ENCODE peak calls at places on chromosomes 6 and 20, in nine cellular contexts. N is NCI-H460; O is stimulated activated CD4-positive, alpha-beta T cell treated with anti-CD3 and anti-CD28 coated beads, TNF-alpha, amount 100 ng/mL, for 24 hours; Q is effector CD4-positive, alpha-beta T cell; V is NCI-H446; P is ovary; G is left ventricle myocardium inferior; L is naive thymus-derived CD8-positive, alpha-beta T cell; B is NCI-H748 treated with DMSO at 0.1 percent for 48 hours. S is an unnamed sample.

GRCh38 chr20:63698739-63699465 is 2.5 kb downstream of the TNFRSF6B start:
- DNase-seq in O (peak), G (no peak), Q (no peak), N (no peak), P (peak), V (no peak), B (no peak), L (no peak), S (no peak)

GRCh38 chr6:136037885-136038460 is 186.5 kb downstream of the PDE7B start:
- DNase-seq in G (peak), O (no peak), Q (no peak), B (no peak), L (no peak), N (no peak), V (no peak), P (peak), S (no peak)

GRCh38 chr6:24949020-24949569 is 13.3 kb upstream of the RIPOR2 start:
- DNase-seq in P (no peak), V (no peak), G (no peak), B (no peak), L (peak), N (no peak), O (no peak), Q (no peak), S (no peak)

GRCh38 chr20:46590453-46590852 is 40.0 kb upstream of the OCSTAMP start:
- DNase-seq in Q (no peak), G (no peak), P (no peak), L (no peak), B (no peak), N (no peak), O (no peak), V (no peak), S (no peak)

GRCh38 chr20:53738039-53738944 is 144.7 kb upstream of the ZNF217 start:
- DNase-seq in G (peak), Q (no peak), O (no peak), L (no peak), N (peak), B (no peak), P (peak), V (no peak), S (peak)

GRCh38 chr20:62946918-62947317 is 5.6 kb upstream of the SLC17A9 start:
- DNase-seq in Q (no peak), B (no peak), O (no peak), V (no peak), P (no peak), L (no peak), N (no peak), G (peak), S (no peak)

GRCh38 chr6:133551847-133552331 is 310.7 kb downstream of the EYA4 start:
- DNase-seq in G (peak), B (no peak), L (no peak), P (peak), Q (no peak), N (no peak), O (no peak), V (peak), S (no peak)

GRCh38 chr20:64247970-64248841 is 7.3 kb upstream of the PCMTD2 start:
- DNase-seq in O (no peak), P (peak), B (no peak), Q (no peak), V (no peak), N (no peak), G (no peak), L (no peak), S (no peak)

GRCh38 chr20:53258741-53259140 is 286.6 kb downstream of the TSHZ2 start:
- DNase-seq in P (no peak), L (no peak), N (no peak), B (no peak), G (no peak), O (no peak), Q (no peak), V (no peak), S (no peak)

GRCh38 chr20:5039889-5040288 is 38.6 kb upstream of the SLC23A2 start:
- DNase-seq in G (no peak), B (no peak), V (no peak), Q (no peak), N (no peak), L (no peak), P (no peak), O (no peak), S (no peak)

GRCh38 chr20:48536206-48536605 is 291.6 kb downstream of the PREX1 start:
- DNase-seq in B (no peak), P (no peak), L (no peak), O (no peak), Q (no peak), G (no peak), V (no peak), N (no peak), S (no peak)

GRCh38 chr20:36310215-36310981 is 4.3 kb downstream of the DLGAP4 start:
- DNase-seq in V (no peak), Q (no peak), O (no peak), P (no peak), L (no peak), G (no peak), B (no peak), N (no peak), S (no peak)

GRCh38 chr20:17043323-17043722 is 183.5 kb upstream of the PCSK2 start:
- DNase-seq in N (no peak), L (no peak), P (no peak), B (no peak), Q (no peak), O (no peak), V (no peak), G (no peak), S (no peak)